ENCODE peak calls at places on chromosomes 5 and 9, in nine cellular contexts. P is GM23248, Q is GM23338, W is neural progenitor cell, J is OCI-LY7, R is hepatocyte, H is HCT116, G is MM.1S, T is SK-N-SH. Z is an unnamed sample. For H3K79me2 and H3K4me1, the result is how much of the 10 kb centered on the place peaks cover.

GRCh38 chr9:16611001-16611400 is 259.5 kb downstream of the BNC2 start:
- DNase-seq in P (peak), Q (no peak), W (no peak), J (no peak), R (no peak), H (no peak), G (no peak), T (no peak), Z (no peak)

GRCh38 chr5:155126573-155126972 is 113.0 kb downstream of the KIF4B start:
- DNase-seq in P (no peak), Q (no peak), W (no peak), J (no peak), R (no peak), H (no peak), G (no peak), T (no peak), Z (no peak)

GRCh38 chr9:113380869-113381378 is 4.1 kb upstream of the HDHD3 start:
- DNase-seq in P (no peak), Q (no peak), W (no peak), J (peak), R (peak), H (no peak), G (peak), T (no peak), Z (peak)

GRCh38 chr9:100525563-100525962 is 52.3 kb upstream of the CAVIN4 start:
- DNase-seq in P (no peak), Q (no peak), W (no peak), J (no peak), R (no peak), H (no peak), G (no peak), T (no peak), Z (no peak)

GRCh38 chr5:151108566-151108965 is 27.7 kb upstream of the TNIP1 start:
- DNase-seq in P (peak), Q (no peak), W (no peak), J (no peak), R (no peak), H (no peak), G (no peak), T (no peak), Z (no peak)

GRCh38 chr5:10246761-10247160 is 2.9 kb downstream of the ATPSCKMT start:
- DNase-seq in P (no peak), Q (no peak), W (no peak), J (no peak), R (no peak), H (no peak), G (no peak), T (no peak), Z (no peak)

GRCh38 chr5:6540111-6540830 is 91.6 kb downstream of the UBE2QL1 start:
- DNase-seq in P (peak), Q (no peak), W (no peak), J (no peak), R (no peak), H (no peak), G (no peak), T (no peak), Z (no peak)

GRCh38 chr5:459562-460412 is 16.8 kb downstream of the EXOC3 start:
- DNase-seq in P (no peak), Q (no peak), W (no peak), J (no peak), R (no peak), H (no peak), G (no peak), T (no peak), Z (no peak)

GRCh38 chr9:78118742-78119473 is 87.3 kb upstream of the GNAQ start:
- DNase-seq in P (peak), Q (no peak), W (no peak), J (peak), R (no peak), H (no peak), G (no peak), T (no peak), Z (peak)

GRCh38 chr9:1050125-1050895 is at the start of gene DMRT2:
- DNase-seq in P (peak), Q (peak), W (no peak), J (peak), R (no peak), H (peak), G (peak), T (peak), Z (no peak)

DNA sequence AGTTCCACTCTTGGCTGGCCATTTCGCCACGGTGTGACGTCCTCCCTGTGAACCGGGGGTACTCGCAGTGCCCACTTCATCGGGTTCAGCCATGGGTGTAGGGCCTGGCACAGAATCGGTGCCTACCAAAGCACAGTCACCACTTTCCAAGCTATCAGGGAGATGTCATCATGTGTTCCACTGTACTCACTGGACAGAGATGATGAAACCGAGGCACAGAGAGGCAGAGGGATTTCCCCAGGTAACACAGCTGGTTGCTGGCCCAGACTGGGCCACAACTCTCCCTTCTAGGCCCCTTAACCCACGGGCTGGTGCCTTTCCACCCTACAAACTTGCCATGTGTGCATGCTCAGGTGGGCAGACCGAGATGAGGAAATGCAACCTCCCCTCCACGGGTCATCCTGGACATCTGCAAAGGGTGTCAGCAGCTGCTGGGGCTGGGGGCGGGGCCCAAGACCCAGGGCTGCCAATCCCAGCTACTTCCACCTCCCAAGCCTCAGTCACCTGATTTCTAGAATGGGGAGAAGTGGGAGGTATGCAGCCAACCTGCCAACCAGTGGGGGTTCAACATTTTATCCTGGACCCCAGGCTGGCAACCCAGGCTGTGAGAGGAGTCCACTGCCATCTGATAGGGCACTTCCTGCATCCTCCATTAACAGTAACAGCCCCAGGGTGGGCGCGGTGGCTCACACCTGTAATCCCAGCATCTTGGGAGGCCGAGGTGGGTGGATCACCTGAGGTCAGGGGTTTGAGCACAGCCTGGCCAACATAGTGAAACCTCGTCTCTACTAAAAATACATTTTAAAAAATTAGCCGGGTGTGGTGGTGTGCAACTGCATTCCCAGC is 893 bp upstream of the SH2D3C start:
- DNase-seq in P (peak), Q (no peak), W (no peak), J (peak), R (no peak), H (no peak), G (peak), T (peak), Z (no peak)
- H3K79me2 ChIP-seq in P (under half), Q (under half), W (under half), J (under half), R (under half), H (under half), G (under half), T (under half), Z (under half)

GRCh38 chr9:108139900-108140299 is 650.3 kb upstream of the KLF4 start:
- DNase-seq in P (no peak), Q (no peak), W (no peak), J (no peak), R (no peak), H (no peak), G (no peak), T (no peak), Z (no peak)
- TF ChIP-seq EZH2phosphoT487 in P (no peak), Q (no peak), W (no peak), J (no peak), R (no peak), H (no peak), G (no peak), T (no peak), Z (no peak)

GRCh38 chr9:127500399-127500798 is 49.1 kb downstream of the LRSAM1 start:
- DNase-seq in P (no peak), Q (no peak), W (no peak), J (no peak), R (no peak), H (no peak), G (no peak), T (peak), Z (no peak)
- H3K4me1 ChIP-seq in P (under half), Q (under half), W (under half), J (under half), R (under half), H (under half), G (under half), T (under half), Z (under half)

GRCh38 chr9:89461302-89461701 is 36.6 kb downstream of the SEMA4D start:
- DNase-seq in P (peak), Q (no peak), W (no peak), J (no peak), R (no peak), H (no peak), G (no peak), T (no peak), Z (peak)

GRCh38 chr9:89460551-89460950 is 37.4 kb downstream of the SEMA4D start:
- DNase-seq in P (no peak), Q (no peak), W (no peak), J (no peak), R (no peak), H (no peak), G (no peak), T (no peak), Z (no peak)

GRCh38 chr9:89455356-89455824 is 42.5 kb downstream of the SEMA4D start:
- DNase-seq in P (no peak), Q (no peak), W (no peak), J (no peak), R (no peak), H (no peak), G (no peak), T (no peak), Z (no peak)

GRCh38 chr9:89457376-89457855 is 40.5 kb downstream of the SEMA4D start:
- DNase-seq in P (no peak), Q (no peak), W (no peak), J (no peak), R (no peak), H (no peak), G (no peak), T (no peak), Z (no peak)

DNA sequence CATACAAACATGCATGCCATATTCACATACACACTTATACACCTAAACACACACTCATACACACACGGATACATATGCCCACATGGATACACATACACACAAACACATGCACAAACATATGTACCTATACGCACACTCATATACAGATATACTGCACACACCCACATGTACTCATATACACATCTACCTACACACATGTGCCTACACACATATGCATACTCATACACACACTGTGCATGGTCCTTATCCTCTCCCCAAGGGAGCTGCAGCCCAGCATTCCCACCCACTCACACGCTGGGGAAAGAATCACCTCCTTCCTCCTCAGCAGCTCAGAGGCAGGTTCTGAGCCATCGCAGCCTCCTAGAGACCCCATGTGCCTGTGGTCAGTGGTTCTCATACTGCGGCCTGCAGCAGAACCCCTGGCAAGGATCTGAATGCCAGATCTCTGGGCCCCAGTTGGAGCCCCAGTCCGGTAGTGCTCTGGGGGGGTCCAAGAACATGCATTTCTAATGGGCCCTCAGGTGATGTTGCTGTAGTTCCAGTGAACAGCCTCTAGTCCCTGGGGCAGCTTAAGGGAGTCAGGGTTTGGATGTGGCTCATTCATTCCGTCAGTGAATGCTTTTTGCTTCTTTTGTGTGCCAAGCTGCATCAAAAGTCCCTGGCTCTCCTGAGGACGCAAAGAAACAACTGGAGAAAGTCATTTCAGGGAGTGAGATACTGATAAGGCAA is 39.0 kb downstream of the SEMA4D start:
- DNase-seq in P (no peak), Q (no peak), W (peak), J (no peak), R (no peak), H (no peak), G (no peak), T (no peak), Z (no peak)
- H3K79me2 ChIP-seq in P (under half), Q (half or more), W (half or more), J (under half), R (under half), H (under half), G (half or more), T (under half), Z (under half)

DNA sequence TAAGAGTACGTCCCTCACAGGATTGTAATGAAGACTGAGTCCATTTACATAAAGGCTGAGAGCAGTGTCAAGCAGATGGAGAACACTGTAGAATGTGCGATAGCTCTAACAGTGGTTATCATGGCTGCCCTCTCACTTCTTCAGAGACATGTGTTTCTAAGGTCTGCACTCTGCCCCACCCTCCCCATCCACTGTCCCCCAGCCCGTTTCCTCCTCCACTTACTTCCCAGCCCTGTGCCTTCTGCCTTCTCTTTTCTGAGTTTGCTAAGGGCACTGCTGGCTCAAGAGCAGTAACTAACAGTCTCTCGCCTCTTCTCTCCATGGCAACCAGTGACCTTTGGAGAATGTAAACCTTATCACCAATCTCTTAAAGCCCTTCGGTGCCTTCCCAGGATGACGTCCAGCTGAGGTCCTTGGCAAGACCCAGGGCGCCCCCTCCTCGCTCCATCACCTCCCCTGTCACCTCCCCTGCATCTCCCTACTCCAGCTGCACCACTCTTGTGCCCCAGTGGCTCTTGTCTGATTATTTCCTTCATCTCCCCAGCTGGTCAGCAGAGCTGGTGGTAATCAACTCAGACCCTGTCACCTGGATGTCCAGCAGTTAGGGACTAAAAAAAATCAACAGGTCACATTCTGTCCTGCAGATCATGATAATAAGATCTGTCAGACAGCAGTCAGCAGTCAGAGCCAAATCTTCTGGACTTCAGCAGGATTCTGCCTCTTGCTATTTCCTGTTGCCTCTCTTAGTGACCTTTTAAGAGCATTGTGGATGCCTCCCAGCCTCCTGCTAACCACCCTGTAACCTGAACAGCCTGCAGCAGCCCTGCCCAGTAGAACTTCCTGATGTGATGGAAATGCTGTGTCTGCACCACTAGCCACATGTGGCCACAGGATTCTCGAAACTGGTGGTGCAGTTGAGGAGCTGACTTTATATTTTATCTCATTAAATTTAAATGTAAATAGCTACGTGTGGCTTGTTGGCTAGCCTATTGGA is 9.0 kb downstream of the FXN start:
- DNase-seq in P (peak), Q (peak), W (peak), J (no peak), R (no peak), H (no peak), G (peak), T (peak), Z (peak)
- TF ChIP-seq EZH2phosphoT487 in P (no peak), Q (no peak), W (no peak), J (no peak), R (no peak), H (no peak), G (no peak), T (no peak), Z (no peak)

DNA sequence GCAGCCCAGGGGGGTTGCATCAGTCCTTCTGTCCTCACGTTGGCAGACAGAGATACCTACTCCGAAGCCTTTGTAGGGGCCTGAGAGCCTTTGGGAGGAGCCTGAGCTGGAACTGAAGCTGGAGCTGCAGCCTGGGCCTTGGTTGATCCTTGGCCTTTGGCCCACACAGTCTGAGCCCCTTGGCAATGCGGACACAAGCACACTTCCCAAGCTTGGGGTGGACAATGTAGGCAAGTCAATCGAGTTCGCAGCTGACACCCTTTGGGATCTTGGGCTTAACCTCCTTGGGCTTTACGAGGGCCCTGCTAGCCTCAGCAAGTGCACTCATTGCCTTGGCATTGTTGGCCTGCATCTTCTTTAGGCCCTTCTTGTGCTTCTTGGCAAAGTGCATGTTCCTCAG is 5.9 kb downstream of the CSNK1A1 start:
- DNase-seq in P (peak), Q (no peak), W (no peak), J (no peak), R (no peak), H (no peak), G (no peak), T (no peak), Z (no peak)
- H3K4me1 ChIP-seq in P (under half), Q (under half), W (under half), J (under half), R (under half), H (under half), G (under half), T (under half), Z (under half)

GRCh38 chr5:142118421-142118686 is 9.8 kb downstream of the NDFIP1 start:
- DNase-seq in P (no peak), Q (no peak), W (no peak), J (no peak), R (no peak), H (no peak), G (peak), T (no peak), Z (no peak)
- H3K79me2 ChIP-seq in P (half or more), Q (half or more), W (half or more), J (under half), R (half or more), H (half or more), G (half or more), T (half or more), Z (half or more)

GRCh38 chr5:138337685-138338410 is at the start of gene FAM53C:
- DNase-seq in P (peak), Q (peak), W (peak), J (peak), R (peak), H (peak), G (peak), T (peak), Z (peak)

GRCh38 chr5:138338411-138339085 is 482 bp downstream of the FAM53C start:
- DNase-seq in P (no peak), Q (no peak), W (no peak), J (peak), R (no peak), H (no peak), G (no peak), T (peak), Z (no peak)

GRCh38 chr5:138339086-138339456 is 1.0 kb downstream of the FAM53C start:
- DNase-seq in P (peak), Q (peak), W (peak), J (peak), R (peak), H (no peak), G (no peak), T (no peak), Z (no peak)

GRCh38 chr5:138334867-138335447 is 3.1 kb upstream of the FAM53C start:
- DNase-seq in P (peak), Q (no peak), W (no peak), J (no peak), R (no peak), H (no peak), G (no peak), T (no peak), Z (no peak)

DNA sequence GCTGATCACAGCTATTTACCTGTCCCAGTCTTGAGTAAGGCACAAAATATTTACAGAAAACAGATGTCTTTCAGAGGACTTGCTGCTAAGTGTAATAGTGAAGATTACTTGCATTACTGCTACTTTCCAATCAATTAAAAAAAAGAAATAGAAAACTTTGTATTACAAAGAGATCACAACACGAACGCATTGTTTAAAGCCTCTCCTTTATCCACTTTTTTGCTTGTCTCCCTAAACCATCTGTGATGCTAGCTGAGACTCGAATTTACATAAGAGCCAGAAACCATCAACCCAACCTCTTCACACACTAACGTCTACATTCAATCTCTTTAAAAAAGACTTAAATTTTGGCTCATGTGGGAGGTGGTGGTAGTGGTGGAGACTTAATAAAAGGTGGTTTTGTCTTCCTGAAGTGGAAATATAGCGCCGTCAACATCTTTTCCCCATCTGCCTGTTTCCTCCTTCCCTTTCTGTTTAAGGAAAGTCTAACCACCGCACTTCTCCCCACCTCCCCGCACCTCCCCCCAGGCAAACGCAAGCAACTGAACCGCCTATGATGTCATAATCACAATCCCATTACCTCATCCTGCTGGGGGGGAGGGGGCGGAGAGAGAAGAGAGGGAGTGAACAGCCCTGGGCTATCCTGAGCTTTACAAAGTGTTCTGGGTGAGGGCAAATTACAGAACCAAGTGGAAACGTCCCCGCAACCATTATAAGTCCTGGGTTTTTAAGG is 948 bp upstream of the FAM53C start:
- DNase-seq in P (peak), Q (peak), W (no peak), J (no peak), R (peak), H (peak), G (no peak), T (peak), Z (no peak)
- TF ChIP-seq EZH2phosphoT487 in P (no peak), Q (no peak), W (no peak), J (no peak), R (no peak), H (no peak), G (no peak), T (no peak), Z (no peak)

Z was measured in PC-3.